ENCODE peak calls at places on chromosomes 4 and X, in nine cellular contexts. W, Y, C, L, B, I, F, J and X are unnamed samples.

GRCh38 chrX:119755981-119756533 is 2.3 kb upstream of the SOWAHD start:
- DNase-seq in W (no peak), Y (no peak), C (peak), L (no peak), B (no peak), I (no peak), F (peak), J (peak), X (no peak)

GRCh38 chr4:12949719-12950118 is 534.4 kb downstream of the RAB28 start:
- DNase-seq in W (no peak), Y (no peak), C (no peak), L (no peak), B (no peak), I (no peak), F (no peak), J (no peak), X (no peak)

GRCh38 chrX:103356023-103356798 is at the start of gene TCEAL9:
- DNase-seq in W (no peak), Y (peak), C (no peak), L (peak), B (peak), I (peak), F (peak), J (peak), X (peak)

GRCh38 chr4:62517721-62518120 is 1317.6 kb downstream of the ADGRL3 start:
- DNase-seq in W (no peak), Y (peak), C (no peak), L (no peak), B (no peak), I (no peak), F (no peak), J (peak), X (no peak)

GRCh38 chr4:76306882-76307669 is 543 bp downstream of the STBD1 start:
- DNase-seq in W (peak), Y (peak), C (no peak), L (peak), B (peak), I (peak), F (no peak), J (peak), X (peak)

GRCh38 chr4:17492058-17492741 is 19.7 kb downstream of the QDPR start:
- DNase-seq in W (no peak), Y (no peak), C (no peak), L (peak), B (no peak), I (no peak), F (no peak), J (peak), X (no peak)

GRCh38 chrX:91279479-91279878 is 155.2 kb upstream of the PABPC5 start:
- DNase-seq in W (no peak), Y (no peak), C (no peak), L (no peak), B (no peak), I (no peak), F (no peak), J (no peak), X (no peak)

GRCh38 chr4:77959566-77960338 is 97.1 kb downstream of the MRPL1 start:
- DNase-seq in W (no peak), Y (peak), C (no peak), L (peak), B (peak), I (peak), F (peak), J (peak), X (peak)

GRCh38 chrX:98067611-98068010 is 1183.9 kb downstream of the RPA4 start:
- DNase-seq in W (no peak), Y (peak), C (no peak), L (peak), B (no peak), I (no peak), F (no peak), J (no peak), X (no peak)

GRCh38 chrX:120452131-120452530 is 17.0 kb downstream of the LAMP2 start:
- DNase-seq in W (no peak), Y (peak), C (no peak), L (peak), B (no peak), I (peak), F (no peak), J (peak), X (peak)

GRCh38 chr4:97238956-97239698 is 904.1 kb downstream of the STPG2 start:
- DNase-seq in W (no peak), Y (no peak), C (no peak), L (no peak), B (no peak), I (no peak), F (no peak), J (no peak), X (peak)

GRCh38 chr4:86921608-86922252 is 13.1 kb upstream of the AFF1 start:
- DNase-seq in W (no peak), Y (peak), C (no peak), L (peak), B (no peak), I (no peak), F (no peak), J (no peak), X (no peak)

GRCh38 chr4:24488399-24489164 is 95.8 kb downstream of the DHX15 start:
- DNase-seq in W (peak), Y (peak), C (peak), L (peak), B (peak), I (peak), F (no peak), J (peak), X (peak)

GRCh38 chrX:41300758-41301437 is 33.1 kb upstream of the DDX3X start:
- DNase-seq in W (no peak), Y (peak), C (no peak), L (peak), B (no peak), I (no peak), F (no peak), J (no peak), X (no peak)

GRCh38 chrX:133670394-133670793 is 255.1 kb upstream of the GPC4 start:
- DNase-seq in W (no peak), Y (peak), C (no peak), L (peak), B (peak), I (peak), F (no peak), J (peak), X (peak)

GRCh38 chr4:6460876-6461275 is 11.5 kb downstream of the PPP2R2C start:
- DNase-seq in W (no peak), Y (no peak), C (no peak), L (no peak), B (no peak), I (no peak), F (no peak), J (no peak), X (no peak)

GRCh38 chr4:112881842-112882241 is 167.6 kb upstream of the ANK2 start:
- DNase-seq in W (no peak), Y (peak), C (no peak), L (no peak), B (no peak), I (no peak), F (no peak), J (no peak), X (no peak)

GRCh38 chr4:56671860-56672259 is 9.2 kb downstream of the HOPX start:
- DNase-seq in W (no peak), Y (peak), C (no peak), L (peak), B (no peak), I (no peak), F (no peak), J (no peak), X (no peak)

GRCh38 chr4:182683666-182684065 is 233.5 kb downstream of the DCTD start:
- DNase-seq in W (no peak), Y (peak), C (no peak), L (peak), B (no peak), I (no peak), F (no peak), J (no peak), X (no peak)

GRCh38 chr4:157057187-157057586 is 18.8 kb upstream of the GLRB start:
- DNase-seq in W (no peak), Y (no peak), C (no peak), L (no peak), B (no peak), I (no peak), F (no peak), J (no peak), X (no peak)

GRCh38 chr4:8737601-8738279 is 133.9 kb downstream of the HMX1 start:
- DNase-seq in W (peak), Y (no peak), C (no peak), L (no peak), B (no peak), I (no peak), F (no peak), J (no peak), X (no peak)

GRCh38 chrX:40579139-40579538 is 1.6 kb upstream of the ATP6AP2 start:
- DNase-seq in W (no peak), Y (no peak), C (no peak), L (no peak), B (no peak), I (no peak), F (no peak), J (no peak), X (no peak)

GRCh38 chrX:150364347-150365050 is 1.4 kb downstream of the MAMLD1 start:
- DNase-seq in W (no peak), Y (no peak), C (no peak), L (no peak), B (peak), I (no peak), F (no peak), J (peak), X (peak)

GRCh38 chr4:42570221-42570620 is 86.7 kb downstream of the ATP8A1 start:
- DNase-seq in W (no peak), Y (no peak), C (no peak), L (no peak), B (no peak), I (peak), F (no peak), J (no peak), X (no peak)

GRCh38 chr4:103091601-103092223 is 7.9 kb downstream of the BDH2 start:
- DNase-seq in W (no peak), Y (peak), C (peak), L (peak), B (peak), I (peak), F (peak), J (peak), X (peak)

GRCh38 chr4:143421609-143422008 is 84.9 kb downstream of the GAB1 start:
- DNase-seq in W (no peak), Y (no peak), C (no peak), L (no peak), B (no peak), I (no peak), F (no peak), J (no peak), X (no peak)

GRCh38 chr4:148497258-148497657 is 55.0 kb upstream of the NR3C2 start:
- DNase-seq in W (no peak), Y (no peak), C (no peak), L (no peak), B (no peak), I (no peak), F (no peak), J (no peak), X (no peak)

GRCh38 chr4:23981328-23981727 is 91.5 kb upstream of the PPARGC1A start:
- DNase-seq in W (no peak), Y (no peak), C (no peak), L (no peak), B (no peak), I (no peak), F (no peak), J (no peak), X (no peak)

GRCh38 chr4:153010137-153010536 is 74.0 kb downstream of the FHDC1 start:
- DNase-seq in W (no peak), Y (no peak), C (no peak), L (no peak), B (no peak), I (no peak), F (no peak), J (no peak), X (no peak)

GRCh38 chrX:9614016-9614415 is 149.2 kb downstream of the TBL1X start:
- DNase-seq in W (no peak), Y (peak), C (no peak), L (peak), B (no peak), I (no peak), F (no peak), J (no peak), X (no peak)

GRCh38 chrX:19659929-19660328 is 144.6 kb upstream of the MAP3K15 start:
- DNase-seq in W (no peak), Y (peak), C (no peak), L (peak), B (no peak), I (no peak), F (no peak), J (no peak), X (no peak)
- TF ChIP-seq CTCF in W (no peak), Y (peak), C (no peak), L (peak), B (no peak), I (no peak), F (peak), J (no peak), X (no peak)

DNA sequence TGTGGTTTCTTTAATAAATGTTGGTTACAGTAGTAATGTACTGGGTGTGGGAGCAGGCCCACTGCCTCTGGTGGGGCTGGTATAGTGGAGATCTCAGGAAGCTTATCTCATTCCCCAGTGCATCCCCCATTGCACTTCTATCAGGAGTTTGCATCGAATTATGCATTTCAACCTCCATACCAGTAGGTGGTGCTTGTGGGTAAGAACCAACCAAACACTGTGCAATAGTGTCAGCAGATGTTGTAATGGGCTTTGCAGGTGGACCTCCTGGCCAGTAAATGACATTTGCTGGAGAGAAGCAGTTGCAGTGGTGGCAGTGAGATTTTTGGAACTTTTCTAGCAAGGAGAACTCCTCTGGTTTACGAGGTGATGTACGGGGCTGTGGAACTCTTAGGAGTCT is 150.6 kb downstream of the POU3F4 start:
- DNase-seq in W (no peak), Y (no peak), C (no peak), L (no peak), B (no peak), I (no peak), F (no peak), J (no peak), X (no peak)
- TF ChIP-seq CTCF in W (no peak), Y (no peak), C (no peak), L (peak), B (no peak), I (no peak), F (peak), J (no peak), X (no peak)

GRCh38 chr4:108786351-108786750 is 23.5 kb upstream of the ETNPPL start:
- DNase-seq in W (no peak), Y (no peak), C (no peak), L (no peak), B (no peak), I (no peak), F (no peak), J (no peak), X (no peak)

GRCh38 chr4:108779958-108780357 is 17.1 kb upstream of the ETNPPL start:
- DNase-seq in W (no peak), Y (no peak), C (no peak), L (no peak), B (no peak), I (no peak), F (no peak), J (no peak), X (no peak)

GRCh38 chr4:108787724-108788123 is 24.9 kb upstream of the ETNPPL start:
- DNase-seq in W (no peak), Y (no peak), C (no peak), L (no peak), B (no peak), I (no peak), F (no peak), J (no peak), X (no peak)

GRCh38 chr4:108787106-108787505 is 24.3 kb upstream of the ETNPPL start:
- DNase-seq in W (no peak), Y (no peak), C (no peak), L (no peak), B (no peak), I (no peak), F (no peak), J (no peak), X (no peak)

GRCh38 chr4:108783666-108784463 is 21.0 kb upstream of the ETNPPL start:
- DNase-seq in W (no peak), Y (peak), C (no peak), L (peak), B (peak), I (no peak), F (no peak), J (no peak), X (no peak)
- TF ChIP-seq CTCF in W (no peak), Y (peak), C (no peak), L (peak), B (no peak), I (no peak), F (peak), J (no peak), X (no peak)

GRCh38 chrX:12138366-12139313 is at the start of gene FRMPD4:
- DNase-seq in W (no peak), Y (peak), C (no peak), L (peak), B (no peak), I (no peak), F (no peak), J (no peak), X (peak)
- TF ChIP-seq CTCF in W (no peak), Y (peak), C (no peak), L (no peak), B (no peak), I (no peak), F (no peak), J (no peak), X (no peak)